ENCODE peak calls at places on chromosome 6, in six cellular contexts. X, W, V, I, F and N are unnamed samples.

GRCh38 chr6:11346516-11346915 is 114.0 kb upstream of the NEDD9 start:
- DNase-seq in I (no peak), F (no peak), X (no peak), W (no peak), V (no peak), N (no peak)

GRCh38 chr6:14396826-14397517 is 279.4 kb downstream of the CD83 start:
- DNase-seq in X (no peak), F (no peak), W (peak; percentile 49), I (no peak), V (peak; percentile 34), N (no peak)

GRCh38 chr6:53639520-53639919 is 26.0 kb downstream of the KLHL31 start:
- DNase-seq in I (no peak), X (no peak), W (no peak), V (no peak), F (no peak), N (no peak)

GRCh38 chr6:36347635-36348034 is 10.9 kb upstream of the BNIP5 start:
- DNase-seq in F (no peak), I (no peak), X (no peak), V (no peak), W (no peak), N (no peak)

GRCh38 chr6:170542031-170542719 is 10.9 kb downstream of the PSMB1 start:
- DNase-seq in X (no peak), W (no peak), F (no peak), V (no peak), I (no peak), N (no peak)

GRCh38 chr6:42507901-42508300 is 55.9 kb upstream of the UBR2 start:
- DNase-seq in F (no peak), V (peak; percentile 61), W (no peak), X (no peak), I (no peak), N (no peak)

GRCh38 chr6:17965397-17965796 is 22.0 kb downstream of the KIF13A start:
- DNase-seq in X (no peak), I (no peak), V (peak; percentile 60), W (no peak), F (no peak), N (no peak)

GRCh38 chr6:37324131-37325033 is 29.4 kb upstream of the RNF8 start:
- DNase-seq in I (no peak), X (no peak), W (no peak), F (no peak), V (peak; percentile 62), N (no peak)

GRCh38 chr6:43644940-43645612 is at the start of gene RSPH9:
- DNase-seq in F (peak; percentile 61), V (peak; percentile 73), X (peak; percentile 68), W (peak; percentile 83), I (peak; percentile 77), N (peak; percentile 61)

GRCh38 chr6:66029391-66029790 is 322.4 kb upstream of the EYS start:
- DNase-seq in F (no peak), W (no peak), X (no peak), V (no peak), I (no peak), N (no peak)

GRCh38 chr6:41527721-41528408 is 18.3 kb upstream of the FOXP4 start:
- DNase-seq in X (no peak), V (peak; percentile 29), F (no peak), W (no peak), I (no peak), N (peak; percentile 72)

GRCh38 chr6:37057128-37057471 is 51.6 kb downstream of the FGD2 start:
- DNase-seq in V (no peak), I (no peak), X (no peak), F (no peak), W (no peak), N (no peak)

GRCh38 chr6:33427585-33428218 is 7.8 kb downstream of the SYNGAP1 start:
- DNase-seq in W (peak; percentile 81), V (peak; percentile 58), F (peak; percentile 51), I (peak; percentile 61), X (peak; percentile 59), N (peak; percentile 35)